ENCODE peak calls at places on chromosome 21, in nine cellular contexts. O is GM20000; D is pancreas; G is Peyer's patch; Z is heart right ventricle; K is CD8-positive, alpha-beta T cell; U is AG04450; V is right lobe of liver; M is psoas muscle. T is an unnamed sample.

GRCh38 chr21:32463367-32463766 is 50.9 kb downstream of the EVA1C start:
- DNase-seq in O (no peak), D (no peak), G (no peak), Z (no peak), K (no peak), U (no peak), V (no peak), M (no peak), T (no peak)

GRCh38 chr21:46639489-46640386 is 4.3 kb downstream of the PRMT2 start:
- DNase-seq in O (no peak), D (no peak), G (no peak), Z (no peak), K (no peak), U (no peak), V (no peak), M (no peak), T (no peak)

GRCh38 chr21:35202431-35202830 is 153.3 kb upstream of the RUNX1 start:
- DNase-seq in O (no peak), D (no peak), G (no peak), Z (no peak), K (no peak), U (no peak), V (no peak), M (no peak), T (no peak)

GRCh38 chr21:25970254-25970930 is 200.2 kb downstream of the APP start:
- DNase-seq in O (no peak), D (no peak), G (no peak), Z (peak), K (no peak), U (no peak), V (no peak), M (no peak), T (no peak)

GRCh38 chr21:43903451-43904091 is 38.5 kb downstream of the AGPAT3 start:
- DNase-seq in O (no peak), D (no peak), G (no peak), Z (peak), K (no peak), U (no peak), V (no peak), M (peak), T (no peak)

GRCh38 chr21:21436012-21436545 is 437.9 kb downstream of the NCAM2 start:
- DNase-seq in O (no peak), D (no peak), G (no peak), Z (no peak), K (no peak), U (no peak), V (no peak), M (no peak), T (no peak)

GRCh38 chr21:14995695-14996490 is 68.9 kb downstream of the NRIP1 start:
- DNase-seq in O (no peak), D (no peak), G (no peak), Z (no peak), K (no peak), U (no peak), V (no peak), M (no peak), T (no peak)

GRCh38 chr21:42671778-42672593 is 18.6 kb downstream of the PDE9A start:
- DNase-seq in O (no peak), D (no peak), G (no peak), Z (no peak), K (no peak), U (no peak), V (no peak), M (no peak), T (no peak)

GRCh38 chr21:30097791-30098190 is 68.8 kb downstream of the CLDN17 start:
- DNase-seq in O (no peak), D (no peak), G (no peak), Z (no peak), K (no peak), U (no peak), V (no peak), M (no peak), T (no peak)

GRCh38 chr21:24895885-24896734 is 711.2 kb downstream of the MRPL39 start:
- DNase-seq in O (no peak), D (no peak), G (no peak), Z (no peak), K (no peak), U (no peak), V (no peak), M (no peak), T (no peak)

GRCh38 chr21:14843991-14844390 is 220.8 kb downstream of the NRIP1 start:
- DNase-seq in O (no peak), D (no peak), G (no peak), Z (no peak), K (no peak), U (no peak), V (no peak), M (no peak), T (no peak)

GRCh38 chr21:25901580-25901979 is 166.8 kb downstream of the GABPA start:
- DNase-seq in O (no peak), D (no peak), G (no peak), Z (no peak), K (no peak), U (no peak), V (no peak), M (no peak), T (no peak)

GRCh38 chr21:38438476-38438893 is 59.8 kb downstream of the ERG start:
- DNase-seq in O (no peak), D (no peak), G (no peak), Z (peak), K (no peak), U (peak), V (no peak), M (peak), T (peak)

GRCh38 chr21:25733859-25734653 is 648 bp downstream of the ATP5PF start:
- DNase-seq in O (peak), D (no peak), G (no peak), Z (no peak), K (peak), U (peak), V (no peak), M (no peak), T (no peak)

GRCh38 chr21:43743934-43744333 is 25.0 kb downstream of the PDXK start:
- DNase-seq in O (no peak), D (no peak), G (no peak), Z (no peak), K (no peak), U (no peak), V (no peak), M (no peak), T (no peak)

GRCh38 chr21:19767546-19767945 is 1230.7 kb upstream of the NCAM2 start:
- DNase-seq in O (no peak), D (no peak), G (no peak), Z (no peak), K (no peak), U (no peak), V (no peak), M (no peak), T (no peak)

GRCh38 chr21:26070822-26071425 is 99.6 kb downstream of the APP start:
- DNase-seq in O (peak), D (no peak), G (peak), Z (no peak), K (peak), U (no peak), V (no peak), M (no peak), T (no peak)

GRCh38 chr21:26177741-26178452 is 7.3 kb upstream of the APP start:
- DNase-seq in O (no peak), D (no peak), G (no peak), Z (no peak), K (no peak), U (no peak), V (no peak), M (no peak), T (no peak)

GRCh38 chr21:29888437-29888836 is 51.4 kb downstream of the GRIK1 start:
- DNase-seq in O (no peak), D (no peak), G (no peak), Z (no peak), K (no peak), U (no peak), V (no peak), M (no peak), T (no peak)

GRCh38 chr21:24045775-24046215 is 1561.5 kb downstream of the MRPL39 start:
- DNase-seq in O (no peak), D (peak), G (peak), Z (peak), K (peak), U (peak), V (peak), M (peak), T (peak)

GRCh38 chr21:16573581-16573980 is 843.8 kb downstream of the USP25 start:
- DNase-seq in O (no peak), D (no peak), G (no peak), Z (no peak), K (no peak), U (peak), V (no peak), M (no peak), T (no peak)

GRCh38 chr21:46550511-46550941 is 54.4 kb downstream of the S100B start:
- DNase-seq in O (no peak), D (no peak), G (no peak), Z (no peak), K (peak), U (no peak), V (no peak), M (no peak), T (no peak)

GRCh38 chr21:42613756-42614155 is 39.7 kb upstream of the PDE9A start:
- DNase-seq in O (no peak), D (no peak), G (peak), Z (no peak), K (no peak), U (no peak), V (no peak), M (no peak), T (no peak)

GRCh38 chr21:40043423-40043822 is 176.2 kb downstream of the PCP4 start:
- DNase-seq in O (no peak), D (no peak), G (no peak), Z (no peak), K (no peak), U (no peak), V (no peak), M (no peak), T (no peak)
- TF ChIP-seq CTCF in O (no peak), D (no peak), G (no peak), Z (peak), K (no peak), U (no peak), V (no peak), M (no peak), T (no peak)

GRCh38 chr21:41307219-41307618 is 9.4 kb upstream of the FAM3B start:
- DNase-seq in O (no peak), D (no peak), G (no peak), Z (no peak), K (no peak), U (no peak), V (no peak), M (no peak), T (no peak)

GRCh38 chr21:41304068-41304720 is 12.4 kb upstream of the FAM3B start:
- DNase-seq in O (no peak), D (no peak), G (no peak), Z (no peak), K (no peak), U (no peak), V (no peak), M (no peak), T (no peak)

GRCh38 chr21:41302976-41303375 is 13.6 kb upstream of the FAM3B start:
- DNase-seq in O (no peak), D (no peak), G (no peak), Z (no peak), K (no peak), U (no peak), V (no peak), M (no peak), T (no peak)
- TF ChIP-seq CTCF in O (no peak), D (no peak), G (no peak), Z (no peak), K (no peak), U (no peak), V (no peak), M (no peak), T (no peak)

DNA sequence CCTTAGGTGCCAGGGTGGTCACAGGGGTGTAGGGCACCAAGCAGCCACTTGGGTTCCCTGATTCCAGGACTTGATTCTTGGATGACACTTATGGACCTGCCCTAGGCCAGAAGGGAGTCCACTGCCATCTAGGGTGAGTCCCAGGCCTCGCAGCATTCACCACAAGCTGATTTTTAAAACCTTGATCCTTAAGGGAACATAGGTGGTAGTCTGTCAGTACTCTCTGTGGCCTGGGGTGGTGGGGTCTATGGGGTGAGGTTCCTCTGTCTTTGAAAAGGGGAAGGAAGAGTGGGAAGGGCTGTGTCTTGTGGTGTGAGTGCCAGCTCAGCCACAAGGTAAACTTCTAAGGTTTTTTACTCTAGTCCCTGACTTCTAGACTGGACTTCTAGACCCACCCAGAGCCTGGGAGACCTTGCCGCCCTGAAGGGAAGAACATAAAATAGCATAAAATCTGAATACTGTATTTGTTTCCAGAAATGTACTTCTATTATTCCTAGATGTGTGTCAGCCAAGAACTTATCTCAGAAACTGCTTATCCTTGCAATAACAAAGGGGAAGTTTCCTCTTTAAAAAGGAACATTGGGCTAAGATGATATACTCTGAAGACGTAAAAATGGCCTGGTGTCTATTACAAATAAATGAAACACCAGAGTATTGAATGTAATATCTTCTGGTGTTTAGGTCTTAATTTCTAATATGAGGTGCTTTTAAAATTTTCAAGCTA is 757.3 kb downstream of the LTN1 start:
- DNase-seq in O (no peak), D (no peak), G (no peak), Z (peak), K (no peak), U (no peak), V (peak), M (no peak), T (no peak)
- TF ChIP-seq CTCF in O (no peak), D (no peak), G (no peak), Z (peak), K (no peak), U (peak), V (no peak), M (no peak), T (no peak)

GRCh38 chr21:45287438-45288391 is at the start of gene POFUT2:
- DNase-seq in O (peak), D (peak), G (peak), Z (peak), K (peak), U (peak), V (peak), M (peak), T (peak)
- TF ChIP-seq CTCF in O (no peak), D (no peak), G (peak), Z (peak), K (no peak), U (no peak), V (no peak), M (no peak), T (no peak)

GRCh38 chr21:36540700-36541099 is 60.8 kb upstream of the CLDN14 start:
- DNase-seq in O (no peak), D (no peak), G (no peak), Z (no peak), K (no peak), U (no peak), V (no peak), M (no peak), T (no peak)

GRCh38 chr21:36544545-36544944 is 64.6 kb upstream of the CLDN14 start:
- DNase-seq in O (no peak), D (no peak), G (no peak), Z (no peak), K (no peak), U (no peak), V (no peak), M (no peak), T (no peak)

GRCh38 chr21:36541721-36542139 is 61.8 kb upstream of the CLDN14 start:
- DNase-seq in O (peak), D (no peak), G (no peak), Z (no peak), K (no peak), U (no peak), V (no peak), M (no peak), T (no peak)

GRCh38 chr21:36543924-36544323 is 64.0 kb upstream of the CLDN14 start:
- DNase-seq in O (no peak), D (no peak), G (no peak), Z (no peak), K (no peak), U (no peak), V (no peak), M (no peak), T (no peak)

GRCh38 chr21:36542312-36543101 is 62.6 kb upstream of the CLDN14 start:
- DNase-seq in O (peak), D (no peak), G (no peak), Z (no peak), K (no peak), U (no peak), V (no peak), M (no peak), T (no peak)
- TF ChIP-seq CTCF in O (peak), D (no peak), G (no peak), Z (no peak), K (no peak), U (no peak), V (no peak), M (no peak), T (no peak)

T was measured in omental fat pad.